ENCODE peak calls at places on chromosomes 6 and 20, in nine cellular contexts. W is vagina, B is IMR-90, M is breast epithelium, L is uterus, T is prostate gland, N is upper lobe of left lung, V is endothelial cell of umbilical vein, O is heart left ventricle. K is an unnamed sample. For H3K4me1, the result is how much of the 10 kb centered on the place peaks cover.

GRCh38 chr6:100458841-100459154 is 5.9 kb downstream of the SIM1 start:
- DNase-seq in W (no peak), B (no peak), M (no peak), L (no peak), T (no peak), N (no peak), V (no peak), O (no peak), K (no peak)

GRCh38 chr6:155195903-155196302 is 67.9 kb upstream of the CLDN20 start:
- DNase-seq in W (no peak), B (no peak), M (no peak), L (no peak), T (no peak), N (no peak), V (no peak), O (no peak), K (no peak)

GRCh38 chr6:102812242-102812641 is 1418.7 kb downstream of the GRIK2 start:
- DNase-seq in W (no peak), B (no peak), M (no peak), L (no peak), T (no peak), N (no peak), V (no peak), O (no peak), K (no peak)

GRCh38 chr6:26231006-26231587 is 133.9 kb upstream of the BTN3A2 start:
- DNase-seq in W (no peak), B (no peak), M (no peak), L (no peak), T (no peak), N (no peak), V (no peak), O (no peak), K (no peak)

GRCh38 chr6:108744996-108745395 is 103.2 kb upstream of the ARMC2 start:
- DNase-seq in W (no peak), B (no peak), M (no peak), L (no peak), T (no peak), N (no peak), V (no peak), O (no peak), K (no peak)

GRCh38 chr6:30543824-30544223 is 12.5 kb downstream of the GNL1 start:
- DNase-seq in W (no peak), B (no peak), M (no peak), L (no peak), T (no peak), N (no peak), V (no peak), O (no peak), K (no peak)

GRCh38 chr6:56380476-56380875 is 133.1 kb upstream of the COL21A1 start:
- DNase-seq in W (no peak), B (no peak), M (no peak), L (no peak), T (no peak), N (no peak), V (no peak), O (no peak), K (no peak)

GRCh38 chr6:2940851-2941250 is 30.5 kb downstream of the SERPINB6 start:
- DNase-seq in W (peak), B (no peak), M (no peak), L (no peak), T (no peak), N (no peak), V (no peak), O (no peak), K (no peak)

GRCh38 chr20:23318347-23318746 is 32.2 kb upstream of the NXT1 start:
- DNase-seq in W (no peak), B (no peak), M (no peak), L (no peak), T (no peak), N (no peak), V (no peak), O (no peak), K (no peak)

GRCh38 chr6:132228894-132229293 is 172.4 kb downstream of the MOXD1 start:
- DNase-seq in W (no peak), B (peak), M (no peak), L (no peak), T (no peak), N (no peak), V (no peak), O (no peak), K (no peak)

GRCh38 chr6:74451953-74452352 is 753.9 kb downstream of the COL12A1 start:
- DNase-seq in W (no peak), B (no peak), M (no peak), L (no peak), T (no peak), N (no peak), V (no peak), O (no peak), K (no peak)

GRCh38 chr6:156595481-156595880 is 181.7 kb upstream of the ARID1B start:
- DNase-seq in W (no peak), B (no peak), M (no peak), L (no peak), T (no peak), N (no peak), V (no peak), O (no peak), K (no peak)

DNA sequence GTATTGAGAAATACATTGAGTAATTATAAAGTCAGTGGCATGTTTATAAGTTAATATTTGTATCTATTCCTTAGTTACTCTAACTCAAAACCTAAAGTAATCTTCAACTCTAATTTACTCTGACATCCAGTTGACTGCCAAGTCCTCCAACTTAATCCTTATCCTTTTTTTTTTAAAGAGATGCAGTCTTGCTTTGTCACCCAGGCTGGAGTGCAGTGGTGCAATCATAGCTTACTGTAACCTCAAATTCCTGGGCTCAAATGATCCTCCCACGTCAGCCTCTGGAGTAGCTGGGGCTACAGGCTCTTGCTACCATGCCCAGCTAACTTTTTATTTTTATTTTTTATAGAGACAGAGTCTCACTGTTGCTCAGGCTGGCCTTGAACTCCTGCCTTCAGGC is 24.4 kb downstream of the PTPN1 start:
- DNase-seq in W (no peak), B (peak), M (no peak), L (no peak), T (no peak), N (peak), V (no peak), O (no peak), K (no peak)
- H3K4me1 ChIP-seq in W (half or more), B (under half), M (under half), L (under half), T (under half), N (half or more), V (under half), O (half or more), K (half or more)

GRCh38 chr6:11277275-11278206 is 45.1 kb upstream of the NEDD9 start:
- DNase-seq in W (no peak), B (peak), M (no peak), L (peak), T (peak), N (no peak), V (peak), O (no peak), K (no peak)
- TF ChIP-seq POLR2A in W (no peak), B (no peak), M (no peak), L (no peak), T (no peak), N (no peak), V (no peak), O (no peak), K (no peak)

GRCh38 chr6:68189217-68189616 is 445.9 kb upstream of the ADGRB3 start:
- DNase-seq in W (no peak), B (no peak), M (no peak), L (no peak), T (no peak), N (no peak), V (no peak), O (no peak), K (no peak)

DNA sequence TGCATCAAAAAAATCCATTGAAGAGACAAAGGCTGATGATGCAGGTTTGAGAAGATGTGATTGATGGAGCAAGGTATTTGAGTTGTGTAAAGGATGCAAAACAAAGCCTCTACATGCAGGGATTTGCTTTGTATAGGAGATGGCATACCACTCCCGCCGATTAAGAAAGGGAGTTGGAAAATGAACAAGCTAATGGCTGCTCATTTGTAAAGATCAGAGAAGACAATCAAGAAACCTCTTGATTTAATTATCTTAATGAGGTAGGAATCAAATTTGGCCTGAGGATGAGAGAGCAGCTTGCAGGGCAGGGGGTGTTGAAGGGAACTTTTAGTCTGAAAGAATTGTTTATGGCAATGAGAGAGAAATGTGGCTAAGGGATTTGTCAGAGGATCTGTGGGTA is 448.2 kb upstream of the ADGRB3 start:
- DNase-seq in W (no peak), B (no peak), M (no peak), L (no peak), T (no peak), N (no peak), V (no peak), O (no peak), K (no peak)
- H3K4me1 ChIP-seq in W (under half), B (under half), M (under half), L (under half), T (under half), N (under half), V (under half), O (under half), K (under half)

DNA sequence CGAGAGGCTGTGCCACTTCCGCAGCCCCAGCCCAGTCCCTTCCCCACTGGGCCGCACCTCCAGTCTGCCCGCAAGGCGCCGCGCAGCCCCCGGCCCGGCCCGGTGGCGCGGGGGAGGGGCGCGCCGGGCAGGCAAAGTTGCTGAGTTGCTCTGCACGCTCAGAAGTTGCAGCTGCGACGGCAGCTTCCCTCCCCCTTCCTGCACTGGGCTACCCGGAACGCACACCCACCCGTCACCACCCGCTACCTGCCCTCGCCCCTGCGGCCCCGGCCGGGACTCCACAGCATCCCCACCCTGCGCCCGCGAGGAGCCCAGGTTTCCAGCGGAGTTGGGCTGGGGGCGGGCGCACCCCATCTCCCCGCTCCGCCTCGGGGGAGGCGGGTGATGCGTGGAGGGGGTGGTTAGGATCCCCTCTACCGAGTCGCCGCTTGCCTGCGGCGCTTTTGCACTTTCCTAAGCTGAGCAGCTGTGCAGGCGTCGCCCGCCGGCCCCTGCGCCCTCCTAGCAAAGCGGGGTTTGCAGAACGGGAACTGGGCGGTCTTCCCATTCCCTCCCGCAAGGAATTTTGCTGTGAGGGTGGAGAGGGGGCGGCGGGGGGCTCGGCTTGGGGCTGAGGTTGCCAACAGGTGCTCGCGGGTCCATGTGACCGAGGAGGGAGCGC is 55.9 kb upstream of the RREB1 start:
- DNase-seq in W (peak), B (no peak), M (peak), L (peak), T (peak), N (peak), V (peak), O (peak), K (no peak)
- TF ChIP-seq POLR2A in W (no peak), B (no peak), M (no peak), L (no peak), T (no peak), N (no peak), V (no peak), O (no peak), K (no peak)

DNA sequence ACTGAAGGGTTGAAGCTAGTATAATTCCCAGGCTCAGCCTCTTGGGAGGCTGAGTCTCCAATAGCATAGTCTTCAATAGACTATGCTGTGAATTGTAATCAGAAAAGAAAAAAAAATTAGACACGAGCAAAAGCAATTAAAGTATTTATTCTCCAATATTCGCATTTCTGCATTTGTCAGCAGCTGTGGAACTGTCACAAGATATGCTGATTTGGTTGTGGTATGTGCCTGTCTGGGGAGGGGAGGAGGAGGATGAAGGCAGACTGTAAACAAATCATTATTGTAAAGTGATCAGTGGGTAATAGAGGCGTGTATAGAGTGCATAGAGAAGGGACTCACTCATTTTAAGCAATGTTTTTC is 10.1 kb upstream of the BICRAL start:
- DNase-seq in W (no peak), B (no peak), M (no peak), L (no peak), T (no peak), N (no peak), V (no peak), O (no peak), K (no peak)
- H3K4me1 ChIP-seq in W (under half), B (under half), M (under half), L (under half), T (under half), N (under half), V (under half), O (under half), K (under half)

GRCh38 chr6:44223471-44224153 is at the start of gene SLC29A1:
- DNase-seq in W (no peak), B (peak), M (peak), L (peak), T (peak), N (peak), V (peak), O (peak), K (no peak)
- TF ChIP-seq POLR2A in W (no peak), B (no peak), M (no peak), L (peak), T (peak), N (no peak), V (peak), O (no peak), K (peak)

GRCh38 chr20:17819395-17820093 is 119.8 kb downstream of the BANF2 start:
- DNase-seq in W (no peak), B (no peak), M (no peak), L (no peak), T (no peak), N (no peak), V (no peak), O (no peak), K (no peak)

GRCh38 chr20:17811605-17811965 is 111.8 kb downstream of the BANF2 start:
- DNase-seq in W (no peak), B (no peak), M (no peak), L (no peak), T (no peak), N (no peak), V (no peak), O (no peak), K (no peak)

GRCh38 chr20:17822039-17822438 is 122.3 kb downstream of the BANF2 start:
- DNase-seq in W (no peak), B (peak), M (no peak), L (peak), T (peak), N (peak), V (no peak), O (no peak), K (no peak)

GRCh38 chr20:17818187-17818586 is 118.4 kb downstream of the BANF2 start:
- DNase-seq in W (no peak), B (no peak), M (no peak), L (no peak), T (no peak), N (no peak), V (no peak), O (no peak), K (no peak)

GRCh38 chr20:17816804-17817590 is 117.2 kb downstream of the BANF2 start:
- DNase-seq in W (no peak), B (no peak), M (no peak), L (no peak), T (no peak), N (no peak), V (no peak), O (no peak), K (no peak)
- H3K4me1 ChIP-seq in W (under half), B (under half), M (under half), L (under half), T (under half), N (under half), V (under half), O (under half), K (under half)

K was measured in esophagus squamous epithelium.